ENCODE peak calls at places on chromosomes 16 and 17, in four cellular contexts. C is cardiac muscle cell, J is ascending aorta, R is heart left ventricle. E is an unnamed sample.

GRCh38 chr17:47223460-47223859 is 14.3 kb downstream of the MYL4 start:
- DNase-seq in C (no peak), J (no peak), R (no peak), E (no peak)

GRCh38 chr16:35752012-35752772 is 2292.8 kb downstream of the TP53TG3F start:
- DNase-seq in C (no peak), J (no peak), R (no peak), E (peak)

GRCh38 chr16:87012954-87013938 is 303.9 kb downstream of the C16orf95 start:
- DNase-seq in C (peak), J (no peak), R (no peak), E (no peak)

GRCh38 chr16:29315916-29316517 is 90.5 kb downstream of the NPIPB11 start:
- DNase-seq in C (no peak), J (no peak), R (no peak), E (no peak)

GRCh38 chr17:49209061-49209571 is 1.3 kb downstream of the GNGT2 start:
- DNase-seq in C (no peak), J (no peak), R (peak), E (no peak)

GRCh38 chr16:81505011-81505660 is 60.5 kb downstream of the CMIP start:
- DNase-seq in C (no peak), J (peak), R (no peak), E (no peak)

GRCh38 chr16:48862087-48862532 is 252.1 kb upstream of the N4BP1 start:
- DNase-seq in C (no peak), J (no peak), R (no peak), E (no peak)

GRCh38 chr17:15308758-15309157 is 32.6 kb downstream of the TEKT3 start:
- DNase-seq in C (no peak), J (no peak), R (no peak), E (no peak)

GRCh38 chr16:46687486-46687885 is 1.5 kb downstream of the VPS35 start:
- DNase-seq in C (no peak), J (no peak), R (no peak), E (no peak)

GRCh38 chr17:8029121-8029520 is 9.7 kb upstream of the ALOX15B start:
- DNase-seq in C (no peak), J (no peak), R (no peak), E (no peak)

GRCh38 chr16:78535098-78535497 is 435.6 kb downstream of the WWOX start:
- DNase-seq in C (no peak), J (no peak), R (no peak), E (no peak)

GRCh38 chr17:21292867-21293845 is 8.6 kb downstream of the MAP2K3 start:
- DNase-seq in C (no peak), J (no peak), R (peak), E (no peak)

GRCh38 chr17:75516255-75516618 is at the start of gene TSEN54:
- DNase-seq in C (peak), J (peak), R (peak), E (peak)

GRCh38 chr17:44197980-44198720 is 1.5 kb downstream of the ATXN7L3 start:
- DNase-seq in C (peak), J (no peak), R (no peak), E (no peak)

GRCh38 chr16:86757704-86758040 is 179.3 kb downstream of the FOXL1 start:
- DNase-seq in C (no peak), J (no peak), R (no peak), E (no peak)

GRCh38 chr16:9791566-9791965 is 390.7 kb downstream of the GRIN2A start:
- DNase-seq in C (no peak), J (no peak), R (no peak), E (no peak)

GRCh38 chr16:84543931-84544776 is 39.7 kb upstream of the MEAK7 start:
- DNase-seq in C (no peak), J (no peak), R (no peak), E (peak)

GRCh38 chr17:30314474-30314873 is 19.4 kb downstream of the TMIGD1 start:
- DNase-seq in C (no peak), J (no peak), R (no peak), E (no peak)

GRCh38 chr16:31708348-31708747 is 165.3 kb upstream of the ZNF267 start:
- DNase-seq in C (no peak), J (no peak), R (no peak), E (no peak)

GRCh38 chr17:61196302-61196704 is 203.3 kb upstream of the TBX2 start:
- DNase-seq in C (no peak), J (no peak), R (no peak), E (no peak)
- H3K4me3 ChIP-seq in C (no peak), J (peak), R (no peak), E (no peak)

DNA sequence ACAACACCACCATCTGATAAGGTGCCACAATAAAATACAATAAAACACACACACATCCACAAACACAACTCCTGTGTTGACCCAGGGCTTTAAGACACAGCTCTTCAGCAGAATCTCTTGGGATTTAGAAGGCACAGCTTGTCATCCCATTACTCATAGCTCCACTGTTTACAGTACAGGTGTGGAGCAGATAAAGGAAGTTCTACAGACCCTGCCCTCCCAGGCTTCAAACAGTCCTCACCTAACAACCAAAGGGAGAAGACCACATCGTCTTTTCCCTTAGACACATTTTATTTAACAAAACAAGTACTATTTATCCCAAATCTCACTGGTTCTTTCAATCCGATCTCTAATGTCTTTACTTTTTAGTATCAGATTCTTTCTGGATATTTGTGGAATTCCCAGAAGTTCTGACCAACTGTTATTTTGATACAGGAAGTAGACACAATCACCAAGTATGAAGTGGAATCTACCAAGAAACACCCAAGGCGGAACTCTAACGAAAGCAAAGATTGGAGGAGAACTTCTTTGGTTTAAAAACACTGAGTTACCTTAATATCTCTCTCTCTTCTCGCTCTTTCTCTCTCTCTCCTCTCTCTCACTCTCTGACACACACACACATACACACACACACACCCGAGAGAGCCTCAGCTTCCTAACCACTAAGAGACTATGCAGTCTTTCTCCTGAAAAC is 46.1 kb downstream of the CYTH1 start:
- DNase-seq in C (no peak), J (no peak), R (no peak), E (no peak)
- TF ChIP-seq CTCF in C (no peak), J (no peak), R (no peak), E (no peak)

DNA sequence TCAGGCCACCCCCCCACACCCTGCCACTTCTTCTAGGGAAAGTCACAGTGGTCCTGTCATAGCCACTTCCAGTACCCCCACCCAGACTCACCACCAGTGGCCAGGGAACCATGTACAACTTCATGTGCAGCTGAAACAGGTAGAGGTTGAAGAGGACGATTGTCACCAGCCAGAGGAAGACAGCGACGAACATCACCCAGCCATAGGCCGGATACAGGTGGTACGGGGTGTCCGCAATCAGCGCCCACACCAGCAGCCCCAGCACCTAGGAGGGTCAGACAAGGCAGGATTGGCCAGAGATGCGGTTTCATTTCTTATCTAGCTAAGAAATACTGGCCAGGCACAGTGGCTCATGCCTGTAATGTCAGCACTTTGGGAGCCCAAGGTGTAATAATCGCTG is 16.7 kb downstream of the ARL2BP start:
- DNase-seq in C (no peak), J (no peak), R (peak), E (no peak)
- H3K4me3 ChIP-seq in C (no peak), J (no peak), R (no peak), E (no peak)

GRCh38 chr17:71118039-71118438 is 948.7 kb downstream of the KCNJ2 start:
- DNase-seq in C (peak), J (no peak), R (no peak), E (peak)
- TF ChIP-seq CTCF in C (peak), J (no peak), R (no peak), E (no peak)

GRCh38 chr16:24769806-24770205 is 40.4 kb downstream of the TNRC6A start:
- DNase-seq in C (no peak), J (no peak), R (no peak), E (no peak)
- H3K4me3 ChIP-seq in C (no peak), J (no peak), R (no peak), E (no peak)

GRCh38 chr17:50684288-50684611 is 23.5 kb downstream of the ANKRD40 start:
- DNase-seq in C (no peak), J (no peak), R (no peak), E (no peak)
- TF ChIP-seq CTCF in C (no peak), J (no peak), R (no peak), E (no peak)

GRCh38 chr17:32928527-32929287 is 754 bp downstream of the TMEM98 start:
- DNase-seq in C (no peak), J (no peak), R (no peak), E (no peak)

GRCh38 chr17:32927724-32928526 is at the start of gene TMEM98:
- DNase-seq in C (peak), J (no peak), R (no peak), E (peak)

GRCh38 chr17:32930512-32930911 is 2.6 kb downstream of the TMEM98 start:
- DNase-seq in C (no peak), J (no peak), R (no peak), E (no peak)

GRCh38 chr17:32929288-32929574 is 1.3 kb downstream of the TMEM98 start:
- DNase-seq in C (peak), J (no peak), R (no peak), E (no peak)

DNA sequence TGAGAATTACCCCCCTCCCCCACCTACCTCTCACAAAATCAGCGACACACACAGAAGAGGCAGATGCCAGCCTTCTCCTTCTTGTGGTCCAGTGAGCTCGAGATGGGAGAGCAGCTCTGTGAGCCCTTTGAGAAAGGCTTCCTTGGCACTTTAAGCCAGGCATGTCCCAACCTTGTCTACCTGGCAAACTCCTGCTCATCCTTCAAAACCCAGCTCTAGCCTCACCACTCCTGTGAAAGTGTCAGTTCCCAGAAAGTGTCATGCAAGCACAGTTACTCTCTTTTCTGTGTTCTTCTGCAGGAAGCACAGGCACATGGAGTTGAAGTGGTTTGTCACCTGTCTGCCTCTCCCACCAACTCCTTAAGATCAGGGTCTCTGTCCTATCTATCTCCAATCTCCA is 1.6 kb downstream of the TMEM98 start:
- DNase-seq in C (no peak), J (no peak), R (no peak), E (no peak)
- H3K4me3 ChIP-seq in C (peak), J (peak), R (peak), E (no peak)

DNA sequence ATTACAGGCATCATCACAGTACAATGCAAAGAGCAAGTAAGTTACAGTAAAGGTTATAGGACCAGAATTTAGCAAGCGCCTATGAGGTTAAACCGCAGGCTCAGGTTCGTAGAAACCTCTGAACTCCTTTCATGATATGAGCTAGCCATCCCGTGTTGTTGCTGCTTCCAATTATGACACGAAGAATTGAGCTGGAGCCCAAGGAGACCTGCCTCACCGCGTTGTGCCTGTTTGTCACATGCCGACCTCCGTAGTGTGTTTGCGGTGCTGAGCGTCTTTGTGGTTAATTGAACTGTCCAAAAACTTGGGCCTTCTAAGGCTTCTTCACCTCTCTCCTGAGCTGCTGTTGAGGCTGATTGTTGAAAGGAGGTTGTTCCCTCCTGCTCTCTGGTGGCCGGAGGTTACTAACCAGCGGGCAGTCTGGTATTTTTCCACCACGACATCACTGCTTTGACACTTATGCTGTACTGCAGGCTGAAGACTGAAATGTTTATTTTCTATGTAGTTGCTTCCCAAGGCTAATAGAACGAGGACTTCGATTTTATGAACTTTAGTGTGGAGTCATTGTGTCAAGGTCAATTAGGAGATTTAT is 67.5 kb downstream of the SEC14L1 start:
- DNase-seq in C (peak), J (no peak), R (no peak), E (no peak)
- TF ChIP-seq CTCF in C (peak), J (peak), R (no peak), E (no peak)

GRCh38 chr17:62625184-62625869 is 2.1 kb upstream of the MRC2 start:
- DNase-seq in C (no peak), J (no peak), R (no peak), E (no peak)

GRCh38 chr17:62627904-62628603 is 584 bp downstream of the MRC2 start:
- DNase-seq in C (peak), J (no peak), R (peak), E (no peak)

GRCh38 chr17:62626719-62627218 is 701 bp upstream of the MRC2 start:
- DNase-seq in C (peak), J (no peak), R (no peak), E (no peak)

GRCh38 chr17:62627219-62627903 is at the start of gene MRC2:
- DNase-seq in C (peak), J (no peak), R (peak), E (peak)

DNA sequence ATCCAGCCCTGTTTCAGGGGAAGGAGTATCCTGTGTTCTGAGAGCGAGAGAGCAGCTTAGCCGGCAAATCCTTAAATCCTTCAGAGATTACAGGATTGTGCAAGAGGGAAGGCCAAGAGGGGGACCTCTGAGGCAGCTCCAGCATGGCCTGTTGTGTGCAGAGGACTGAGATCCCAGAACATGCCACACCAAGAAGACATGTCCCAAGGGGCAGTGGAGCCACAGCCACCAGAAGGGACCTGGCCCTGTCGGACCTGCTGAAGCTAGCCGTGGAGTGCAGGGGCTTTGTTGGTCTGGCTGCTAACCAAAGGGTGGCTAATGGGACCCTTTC is 1.6 kb upstream of the MRC2 start:
- DNase-seq in C (no peak), J (no peak), R (no peak), E (no peak)
- H3K4me3 ChIP-seq in C (no peak), J (no peak), R (no peak), E (no peak)